ENCODE peak calls at places on chromosomes 11 and 22, in seven cellular contexts. One of them, this sample, is unnamed. For H3K36me3, the result is how much of the 10 kb centered on the place peaks cover.

GRCh38 chr11:77019976-77020591 is 14.1 kb upstream of the B3GNT6 start:
- DNase-seq in stomach: no peak
- DNase-seq in osteoblast: no peak
- DNase-seq in mammary epithelial cell: peak
- DNase-seq in heart left ventricle: no peak
- DNase-seq in lower lobe of right lung: no peak
- DNase-seq in transverse colon: no peak
- DNase-seq in this sample: peak

GRCh38 chr11:12271241-12271640 is 106.1 kb upstream of the PARVA start:
- DNase-seq in stomach: no peak
- DNase-seq in osteoblast: no peak
- DNase-seq in mammary epithelial cell: no peak
- DNase-seq in heart left ventricle: no peak
- DNase-seq in lower lobe of right lung: no peak
- DNase-seq in transverse colon: no peak
- DNase-seq in this sample: no peak

GRCh38 chr11:79514269-79514668 is 73.4 kb upstream of the TENM4 start:
- DNase-seq in stomach: no peak
- DNase-seq in osteoblast: no peak
- DNase-seq in mammary epithelial cell: no peak
- DNase-seq in heart left ventricle: no peak
- DNase-seq in lower lobe of right lung: no peak
- DNase-seq in transverse colon: no peak
- DNase-seq in this sample: no peak

GRCh38 chr22:24601217-24602104 is 1.5 kb upstream of the GGT1 start:
- DNase-seq in stomach: peak
- DNase-seq in osteoblast: peak
- DNase-seq in mammary epithelial cell: no peak
- DNase-seq in heart left ventricle: peak
- DNase-seq in lower lobe of right lung: peak
- DNase-seq in transverse colon: peak
- DNase-seq in this sample: no peak

GRCh38 chr11:111310723-111311122 is 12.4 kb downstream of the POU2AF3 start:
- DNase-seq in stomach: no peak
- DNase-seq in osteoblast: no peak
- DNase-seq in mammary epithelial cell: peak
- DNase-seq in heart left ventricle: no peak
- DNase-seq in lower lobe of right lung: no peak
- DNase-seq in transverse colon: no peak
- DNase-seq in this sample: no peak

GRCh38 chr11:1198766-1199688 is 23.8 kb upstream of the MUC5B start:
- DNase-seq in stomach: peak
- DNase-seq in osteoblast: peak
- DNase-seq in mammary epithelial cell: no peak
- DNase-seq in heart left ventricle: no peak
- DNase-seq in lower lobe of right lung: peak
- DNase-seq in transverse colon: peak
- DNase-seq in this sample: no peak

GRCh38 chr11:96187779-96188624 is 155.0 kb downstream of the MAML2 start:
- DNase-seq in stomach: no peak
- DNase-seq in osteoblast: peak
- DNase-seq in mammary epithelial cell: peak
- DNase-seq in heart left ventricle: peak
- DNase-seq in lower lobe of right lung: no peak
- DNase-seq in transverse colon: no peak
- DNase-seq in this sample: peak

GRCh38 chr22:47166446-47167016 is 404.1 kb downstream of the TBC1D22A start:
- DNase-seq in stomach: no peak
- DNase-seq in osteoblast: peak
- DNase-seq in mammary epithelial cell: no peak
- DNase-seq in heart left ventricle: no peak
- DNase-seq in lower lobe of right lung: peak
- DNase-seq in transverse colon: no peak
- DNase-seq in this sample: no peak

GRCh38 chr11:1536065-1536843 is 35.8 kb downstream of the DUSP8 start:
- DNase-seq in stomach: no peak
- DNase-seq in osteoblast: no peak
- DNase-seq in mammary epithelial cell: no peak
- DNase-seq in heart left ventricle: no peak
- DNase-seq in lower lobe of right lung: no peak
- DNase-seq in transverse colon: no peak
- DNase-seq in this sample: no peak

GRCh38 chr11:70498171-70498571 is 99.8 kb downstream of the CTTN start:
- DNase-seq in stomach: no peak
- DNase-seq in osteoblast: peak
- DNase-seq in mammary epithelial cell: no peak
- DNase-seq in heart left ventricle: peak
- DNase-seq in lower lobe of right lung: peak
- DNase-seq in transverse colon: no peak
- DNase-seq in this sample: no peak

GRCh38 chr11:79062814-79063762 is 377.7 kb downstream of the TENM4 start:
- DNase-seq in stomach: no peak
- DNase-seq in osteoblast: peak
- DNase-seq in mammary epithelial cell: peak
- DNase-seq in heart left ventricle: no peak
- DNase-seq in lower lobe of right lung: no peak
- DNase-seq in transverse colon: no peak
- DNase-seq in this sample: no peak

GRCh38 chr22:18032455-18033101 is 8.2 kb upstream of the MICAL3 start:
- DNase-seq in stomach: no peak
- DNase-seq in osteoblast: peak
- DNase-seq in mammary epithelial cell: peak
- DNase-seq in heart left ventricle: no peak
- DNase-seq in lower lobe of right lung: no peak
- DNase-seq in transverse colon: no peak
- DNase-seq in this sample: peak

GRCh38 chr11:20451568-20451967 is 64.1 kb downstream of the PRMT3 start:
- DNase-seq in stomach: no peak
- DNase-seq in osteoblast: no peak
- DNase-seq in mammary epithelial cell: peak
- DNase-seq in heart left ventricle: no peak
- DNase-seq in lower lobe of right lung: no peak
- DNase-seq in transverse colon: no peak
- DNase-seq in this sample: no peak

GRCh38 chr11:46435679-46436078 is 44.1 kb upstream of the CHRM4 start:
- DNase-seq in stomach: no peak
- DNase-seq in osteoblast: no peak
- DNase-seq in mammary epithelial cell: no peak
- DNase-seq in heart left ventricle: no peak
- DNase-seq in lower lobe of right lung: no peak
- DNase-seq in transverse colon: no peak
- DNase-seq in this sample: no peak

GRCh38 chr11:123628936-123629683 is 25.3 kb downstream of the SCN3B start:
- DNase-seq in stomach: peak
- DNase-seq in osteoblast: no peak
- DNase-seq in mammary epithelial cell: no peak
- DNase-seq in heart left ventricle: peak
- DNase-seq in lower lobe of right lung: no peak
- DNase-seq in transverse colon: peak
- DNase-seq in this sample: no peak

DNA sequence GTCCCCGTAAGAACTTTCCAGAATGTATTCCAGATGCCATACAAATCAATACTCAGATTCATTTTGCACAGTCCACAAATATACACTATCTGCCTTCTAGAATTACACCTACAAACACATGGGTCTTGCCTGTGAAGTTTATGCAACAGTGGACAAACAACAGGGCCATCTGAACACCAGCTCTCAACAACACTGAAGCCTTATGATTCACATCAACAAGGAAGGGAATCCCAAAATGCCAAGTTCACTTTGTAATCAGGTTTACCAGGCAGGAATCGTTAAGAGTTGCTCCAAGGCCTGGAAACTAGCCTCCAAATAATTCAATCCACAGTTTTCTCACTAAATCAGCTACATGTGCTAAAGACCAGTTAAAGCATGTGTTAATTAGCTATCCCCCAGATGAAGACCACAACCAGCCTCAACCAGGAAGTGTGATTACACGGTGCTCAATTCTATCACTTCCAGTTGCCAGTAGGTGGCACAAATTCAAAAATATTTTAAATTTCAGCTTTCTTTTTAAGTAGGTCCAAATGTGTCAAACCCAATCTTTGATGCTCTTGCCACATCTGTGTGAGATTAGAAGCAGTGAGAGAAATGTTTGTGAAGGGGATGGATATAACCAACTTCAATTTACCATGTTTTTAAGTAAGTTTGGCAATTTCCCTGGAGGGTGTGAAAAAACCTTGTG is 139.1 kb upstream of the BDNF start:
- DNase-seq in stomach: no peak
- DNase-seq in osteoblast: no peak
- DNase-seq in mammary epithelial cell: no peak
- DNase-seq in heart left ventricle: no peak
- DNase-seq in lower lobe of right lung: no peak
- DNase-seq in transverse colon: no peak
- DNase-seq in this sample: no peak
- TF ChIP-seq CTCF in stomach: no peak
- TF ChIP-seq CTCF in osteoblast: peak
- TF ChIP-seq CTCF in mammary epithelial cell: peak
- TF ChIP-seq CTCF in heart left ventricle: peak
- TF ChIP-seq CTCF in lower lobe of right lung: no peak
- TF ChIP-seq CTCF in transverse colon: peak
- TF ChIP-seq CTCF in this sample: peak

GRCh38 chr11:58845342-58845741 is 838 bp upstream of the GLYATL2 start:
- DNase-seq in stomach: no peak
- DNase-seq in osteoblast: no peak
- DNase-seq in mammary epithelial cell: no peak
- DNase-seq in heart left ventricle: no peak
- DNase-seq in lower lobe of right lung: no peak
- DNase-seq in transverse colon: no peak
- DNase-seq in this sample: no peak
- H3K36me3 ChIP-seq in stomach: under half
- H3K36me3 ChIP-seq in osteoblast: under half
- H3K36me3 ChIP-seq in mammary epithelial cell: under half
- H3K36me3 ChIP-seq in heart left ventricle: under half
- H3K36me3 ChIP-seq in lower lobe of right lung: under half
- H3K36me3 ChIP-seq in transverse colon: under half
- H3K36me3 ChIP-seq in this sample: under half

GRCh38 chr11:73637012-73637411 is 9.4 kb upstream of the PLEKHB1 start:
- DNase-seq in stomach: no peak
- DNase-seq in osteoblast: peak
- DNase-seq in mammary epithelial cell: no peak
- DNase-seq in heart left ventricle: no peak
- DNase-seq in lower lobe of right lung: no peak
- DNase-seq in transverse colon: no peak
- DNase-seq in this sample: no peak
- TF ChIP-seq CTCF in stomach: no peak
- TF ChIP-seq CTCF in osteoblast: no peak
- TF ChIP-seq CTCF in mammary epithelial cell: no peak
- TF ChIP-seq CTCF in heart left ventricle: no peak
- TF ChIP-seq CTCF in lower lobe of right lung: no peak
- TF ChIP-seq CTCF in transverse colon: no peak
- TF ChIP-seq CTCF in this sample: no peak

GRCh38 chr11:10490398-10491232 is 35.6 kb downstream of the AMPD3 start:
- DNase-seq in stomach: peak
- DNase-seq in osteoblast: peak
- DNase-seq in mammary epithelial cell: peak
- DNase-seq in heart left ventricle: peak
- DNase-seq in lower lobe of right lung: peak
- DNase-seq in transverse colon: peak
- DNase-seq in this sample: peak
- H3K36me3 ChIP-seq in stomach: half or more
- H3K36me3 ChIP-seq in osteoblast: under half
- H3K36me3 ChIP-seq in mammary epithelial cell: under half
- H3K36me3 ChIP-seq in heart left ventricle: under half
- H3K36me3 ChIP-seq in lower lobe of right lung: under half
- H3K36me3 ChIP-seq in transverse colon: under half
- H3K36me3 ChIP-seq in this sample: under half

DNA sequence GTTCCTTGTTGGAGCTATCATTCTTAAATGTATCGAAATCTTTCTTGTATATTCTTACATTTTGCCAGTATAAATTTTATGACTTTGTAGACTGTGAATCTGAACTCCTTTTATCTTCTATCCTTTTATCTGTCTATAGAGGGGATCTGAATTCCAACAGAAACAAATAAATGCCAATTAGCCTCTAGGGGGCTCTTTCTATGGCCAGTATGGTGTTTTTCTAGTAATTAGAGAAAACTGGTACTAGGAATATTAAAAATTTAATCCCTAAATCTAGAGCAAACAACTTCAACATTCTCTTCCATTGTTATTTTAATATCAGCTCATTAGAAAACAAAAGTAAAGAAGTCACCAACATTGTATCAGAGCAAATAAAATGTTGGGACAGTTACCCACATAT is 21.5 kb upstream of the CAT start:
- DNase-seq in stomach: no peak
- DNase-seq in osteoblast: no peak
- DNase-seq in mammary epithelial cell: no peak
- DNase-seq in heart left ventricle: no peak
- DNase-seq in lower lobe of right lung: no peak
- DNase-seq in transverse colon: no peak
- DNase-seq in this sample: no peak
- TF ChIP-seq CTCF in stomach: no peak
- TF ChIP-seq CTCF in osteoblast: no peak
- TF ChIP-seq CTCF in mammary epithelial cell: no peak
- TF ChIP-seq CTCF in heart left ventricle: peak
- TF ChIP-seq CTCF in lower lobe of right lung: no peak
- TF ChIP-seq CTCF in transverse colon: no peak
- TF ChIP-seq CTCF in this sample: peak

GRCh38 chr22:50438305-50439275 is 36.2 kb downstream of the SBF1 start:
- DNase-seq in stomach: no peak
- DNase-seq in osteoblast: no peak
- DNase-seq in mammary epithelial cell: no peak
- DNase-seq in heart left ventricle: peak
- DNase-seq in lower lobe of right lung: peak
- DNase-seq in transverse colon: no peak
- DNase-seq in this sample: no peak
- H3K36me3 ChIP-seq in stomach: half or more
- H3K36me3 ChIP-seq in osteoblast: under half
- H3K36me3 ChIP-seq in mammary epithelial cell: under half
- H3K36me3 ChIP-seq in heart left ventricle: half or more
- H3K36me3 ChIP-seq in lower lobe of right lung: half or more
- H3K36me3 ChIP-seq in transverse colon: under half
- H3K36me3 ChIP-seq in this sample: under half

DNA sequence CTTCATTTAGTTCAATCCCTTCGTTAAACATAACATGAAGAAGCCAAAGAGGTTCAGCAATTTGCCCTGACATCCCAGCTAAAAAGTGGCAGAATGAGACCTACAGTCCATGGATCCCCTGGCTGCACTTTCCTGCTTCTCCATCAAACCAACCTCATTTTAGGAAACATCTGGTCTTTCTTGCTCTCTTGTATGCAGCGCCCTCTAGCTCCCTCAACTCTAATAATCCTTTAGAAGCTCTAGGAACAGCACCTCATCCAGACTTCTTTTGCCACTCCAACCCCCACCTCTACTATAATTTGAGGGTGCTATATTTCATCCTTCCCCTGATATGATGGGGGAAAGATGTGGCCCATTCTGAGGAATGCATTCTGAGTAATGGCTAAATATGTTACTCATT is 7.4 kb downstream of the CNTF start:
- DNase-seq in stomach: no peak
- DNase-seq in osteoblast: peak
- DNase-seq in mammary epithelial cell: peak
- DNase-seq in heart left ventricle: no peak
- DNase-seq in lower lobe of right lung: no peak
- DNase-seq in transverse colon: peak
- DNase-seq in this sample: no peak
- TF ChIP-seq CTCF in stomach: peak
- TF ChIP-seq CTCF in osteoblast: peak
- TF ChIP-seq CTCF in mammary epithelial cell: peak
- TF ChIP-seq CTCF in heart left ventricle: peak
- TF ChIP-seq CTCF in lower lobe of right lung: peak
- TF ChIP-seq CTCF in transverse colon: peak
- TF ChIP-seq CTCF in this sample: peak

GRCh38 chr22:43134553-43134952 is 8.6 kb downstream of the MCAT start:
- DNase-seq in stomach: no peak
- DNase-seq in osteoblast: peak
- DNase-seq in mammary epithelial cell: no peak
- DNase-seq in heart left ventricle: no peak
- DNase-seq in lower lobe of right lung: no peak
- DNase-seq in transverse colon: no peak
- DNase-seq in this sample: no peak
- H3K36me3 ChIP-seq in stomach: half or more
- H3K36me3 ChIP-seq in osteoblast: under half
- H3K36me3 ChIP-seq in mammary epithelial cell: under half
- H3K36me3 ChIP-seq in heart left ventricle: half or more
- H3K36me3 ChIP-seq in lower lobe of right lung: half or more
- H3K36me3 ChIP-seq in transverse colon: under half
- H3K36me3 ChIP-seq in this sample: under half